ENCODE peak calls at places on chromosomes 11 and 22, in seven cellular contexts. T is CD4-positive, alpha-beta memory T cell; U is tibial nerve; L is T1000; S is activated T-cell treated with anti-CD3 and anti-CD28 coated beads, Interleukin-2, amount 50 U/mL, for 4 hours; R is naive thymus-derived CD8-positive, alpha-beta T cell; N is activated T-helper 2 cell treated with anti-CD3 and anti-CD28 coated beads, Interferon-gamma antibody, Interleukin-2, Interleukin-4, amounts not matched to agents 10 μg/mL and 5 μg/mL and 100 μg/mL, durations not matched to agents 14 hours and 24 hours and 36 hours. C is an unnamed sample.

GRCh38 chr11:119389611-119390254 is 8.2 kb upstream of the USP2 start:
- DNase-seq in T (no peak), S (no peak), U (no peak), R (no peak), N (no peak), L (no peak), C (no peak)

GRCh38 chr11:116835791-116836647 is 1.4 kb downstream of the APOA1 start:
- DNase-seq in T (peak), L (peak), S (peak), N (peak), U (peak), R (peak), C (peak)

GRCh38 chr11:78266451-78266850 is 77.7 kb downstream of the USP35 start:
- DNase-seq in U (no peak), N (no peak), L (no peak), R (peak), S (no peak), T (no peak), C (no peak)

GRCh38 chr11:36724742-36725387 is 126.8 kb upstream of the RAG2 start:
- DNase-seq in T (no peak), L (no peak), N (no peak), U (no peak), R (no peak), S (no peak), C (no peak)

GRCh38 chr11:78100276-78101040 is 20.8 kb upstream of the NDUFC2 start:
- DNase-seq in R (no peak), T (no peak), L (no peak), U (no peak), N (no peak), S (no peak), C (no peak)

GRCh38 chr11:77109236-77110019 is 6.8 kb downstream of the OMP start:
- DNase-seq in T (no peak), S (no peak), R (no peak), N (no peak), U (no peak), L (no peak), C (no peak)

GRCh38 chr11:70066628-70067027 is 11.5 kb upstream of the ANO1 start:
- DNase-seq in N (no peak), R (no peak), S (no peak), L (no peak), U (no peak), T (no peak), C (no peak)

GRCh38 chr11:93330446-93330984 is at the start of gene DEUP1:
- DNase-seq in T (no peak), R (no peak), L (no peak), U (no peak), S (no peak), N (no peak), C (peak)

GRCh38 chr22:46528121-46528610 is 9.3 kb downstream of the CELSR1 start:
- DNase-seq in N (no peak), T (no peak), S (no peak), R (no peak), U (no peak), L (no peak), C (no peak)

GRCh38 chr22:49541451-49542230 is 286.0 kb downstream of the BRD1 start:
- DNase-seq in T (no peak), N (no peak), U (no peak), R (no peak), L (no peak), S (no peak), C (no peak)

GRCh38 chr11:113626736-113627135 is 79.4 kb downstream of the TMPRSS5 start:
- DNase-seq in S (no peak), L (no peak), T (no peak), R (no peak), U (no peak), N (no peak), C (no peak)

GRCh38 chr11:61532136-61533038 is 23.8 kb downstream of the LRRC10B start:
- DNase-seq in N (peak), R (peak), S (peak), L (no peak), U (no peak), T (no peak), C (no peak)

GRCh38 chr11:123110397-123110796 is 48.5 kb upstream of the HSPA8 start:
- DNase-seq in N (no peak), R (no peak), S (no peak), L (no peak), T (no peak), U (no peak), C (no peak)

GRCh38 chr11:124194696-124195418 is 11.7 kb downstream of the OR10D3 start:
- DNase-seq in L (no peak), R (peak), S (no peak), N (no peak), T (no peak), U (no peak), C (no peak)

GRCh38 chr22:46674367-46674781 is 54.2 kb downstream of the GRAMD4 start:
- DNase-seq in S (peak), T (peak), R (peak), L (no peak), N (peak), U (no peak), C (peak)